ENCODE peak calls at places on chromosomes 6 and 20, in six cellular contexts. I, A, X, W, B and E are unnamed samples. For H3K4me1, the result is how much of the 10 kb centered on the place peaks cover.

GRCh38 chr6:136793348-136793747 is 1.1 kb upstream of the MAP3K5 start:
- DNase-seq in I (no peak), A (no peak), X (no peak), W (no peak), B (no peak), E (no peak)

GRCh38 chr6:105882071-105882803 is 203.9 kb upstream of the PRDM1 start:
- DNase-seq in I (no peak), A (no peak), X (no peak), W (no peak), B (no peak), E (no peak)

GRCh38 chr20:10217517-10218410 is 866 bp upstream of the SNAP25 start:
- DNase-seq in I (peak), A (no peak), X (no peak), W (no peak), B (no peak), E (no peak)

GRCh38 chr6:148465654-148466053 is 123.0 kb downstream of the SASH1 start:
- DNase-seq in I (no peak), A (no peak), X (no peak), W (no peak), B (no peak), E (no peak)

GRCh38 chr6:158666637-158667359 is 16.9 kb downstream of the SYTL3 start:
- DNase-seq in I (peak), A (no peak), X (no peak), W (no peak), B (no peak), E (no peak)

GRCh38 chr6:25442898-25443297 is 163.7 kb downstream of the CARMIL1 start:
- DNase-seq in I (no peak), A (no peak), X (no peak), W (no peak), B (no peak), E (no peak)

GRCh38 chr6:28725890-28726348 is 197.9 kb downstream of the TRIM27 start:
- DNase-seq in I (no peak), A (no peak), X (peak), W (no peak), B (peak), E (no peak)

GRCh38 chr6:169425628-169426370 is 172.2 kb upstream of the THBS2 start:
- DNase-seq in I (no peak), A (no peak), X (no peak), W (no peak), B (no peak), E (no peak)

GRCh38 chr20:54019127-54019526 is 51.3 kb downstream of the BCAS1 start:
- DNase-seq in I (no peak), A (no peak), X (no peak), W (no peak), B (no peak), E (no peak)

GRCh38 chr20:36267605-36268500 is 31.6 kb downstream of the AAR2 start:
- DNase-seq in I (peak), A (no peak), X (no peak), W (no peak), B (no peak), E (no peak)

GRCh38 chr6:148432405-148433195 is 90.0 kb downstream of the SASH1 start:
- DNase-seq in I (no peak), A (no peak), X (no peak), W (no peak), B (no peak), E (no peak)

GRCh38 chr20:62197321-62197720 is 14.5 kb downstream of the MTG2 start:
- DNase-seq in I (no peak), A (no peak), X (no peak), W (no peak), B (no peak), E (peak)

GRCh38 chr20:43305749-43306148 is 116.0 kb upstream of the PTPRT start:
- DNase-seq in I (no peak), A (no peak), X (no peak), W (no peak), B (no peak), E (no peak)

GRCh38 chr6:12034349-12034748 is 22.2 kb downstream of the HIVEP1 start:
- DNase-seq in I (no peak), A (no peak), X (no peak), W (no peak), B (no peak), E (no peak)

GRCh38 chr20:36974660-36975059 is 23.2 kb upstream of the SAMHD1 start:
- DNase-seq in I (no peak), A (no peak), X (no peak), W (no peak), B (no peak), E (no peak)

GRCh38 chr6:134480593-134480992 is 162.7 kb upstream of the SGK1 start:
- DNase-seq in I (no peak), A (no peak), X (no peak), W (no peak), B (no peak), E (no peak)

GRCh38 chr20:39576786-39577185 is 614.6 kb downstream of the DHX35 start:
- DNase-seq in I (no peak), A (no peak), X (no peak), W (no peak), B (no peak), E (no peak)

GRCh38 chr6:36927691-36928546 is 26.6 kb upstream of the PI16 start:
- DNase-seq in I (no peak), A (no peak), X (no peak), W (no peak), B (no peak), E (no peak)

GRCh38 chr6:139142267-139142666 is 7.4 kb downstream of the HECA start:
- DNase-seq in I (no peak), A (no peak), X (no peak), W (no peak), B (no peak), E (no peak)

GRCh38 chr20:24612799-24613775 is 143.7 kb downstream of the SYNDIG1 start:
- DNase-seq in I (peak), A (no peak), X (no peak), W (no peak), B (no peak), E (no peak)

GRCh38 chr20:34579936-34580587 is 21.5 kb downstream of the MAP1LC3A start:
- DNase-seq in I (no peak), A (no peak), X (no peak), W (peak), B (no peak), E (no peak)

GRCh38 chr6:168124161-168124560 is 45.1 kb upstream of the FRMD1 start:
- DNase-seq in I (no peak), A (no peak), X (no peak), W (no peak), B (no peak), E (no peak)

GRCh38 chr6:167748046-167748445 is 78.7 kb upstream of the AFDN start:
- DNase-seq in I (no peak), A (no peak), X (no peak), W (no peak), B (no peak), E (peak)

GRCh38 chr6:47680056-47680455 is 18.3 kb upstream of the ADGRF4 start:
- DNase-seq in I (no peak), A (no peak), X (no peak), W (no peak), B (no peak), E (no peak)

GRCh38 chr6:158506577-158506976 is 53.3 kb upstream of the TMEM181 start:
- DNase-seq in I (no peak), A (no peak), X (peak), W (no peak), B (peak), E (no peak)

GRCh38 chr6:27541212-27541931 is 68.5 kb upstream of the ZNF184 start:
- DNase-seq in I (no peak), A (peak), X (peak), W (no peak), B (no peak), E (no peak)

GRCh38 chr20:4880051-4880450 is 121.3 kb downstream of the SLC23A2 start:
- DNase-seq in I (no peak), A (no peak), X (no peak), W (no peak), B (no peak), E (no peak)

DNA sequence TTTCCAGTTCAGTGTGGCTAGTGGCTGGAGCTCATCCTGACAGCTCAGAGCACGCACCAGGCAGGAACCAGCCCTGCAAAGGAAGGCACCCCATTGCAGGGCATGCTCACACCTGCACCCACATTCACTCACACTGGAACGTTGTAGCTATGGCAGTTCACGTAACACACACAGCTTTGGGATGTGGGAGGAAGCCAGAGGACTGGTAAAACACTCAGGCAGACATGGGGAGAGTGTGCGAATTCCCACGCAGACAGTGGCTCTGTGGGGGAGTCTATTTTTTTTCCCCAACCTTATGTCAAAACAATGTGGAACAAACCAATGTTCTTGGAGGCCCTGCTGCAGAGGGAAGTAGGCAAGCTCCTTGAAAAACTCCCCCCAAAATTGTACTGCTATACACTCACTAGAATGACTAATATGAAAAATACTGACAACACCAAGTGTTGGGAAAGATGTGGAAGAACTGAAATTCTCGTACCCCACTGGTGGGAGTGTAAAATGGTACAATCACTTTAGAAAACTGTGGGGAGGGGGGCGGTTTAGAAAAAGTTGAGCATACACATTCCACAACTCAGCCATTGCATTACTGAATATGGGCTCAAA is 91.1 kb downstream of the PPP1R14C start:
- DNase-seq in I (no peak), A (no peak), X (no peak), W (no peak), B (no peak), E (no peak)
- H3K4me1 ChIP-seq in I (under half), A (under half), X (under half), W (under half), B (under half), E (under half)

DNA sequence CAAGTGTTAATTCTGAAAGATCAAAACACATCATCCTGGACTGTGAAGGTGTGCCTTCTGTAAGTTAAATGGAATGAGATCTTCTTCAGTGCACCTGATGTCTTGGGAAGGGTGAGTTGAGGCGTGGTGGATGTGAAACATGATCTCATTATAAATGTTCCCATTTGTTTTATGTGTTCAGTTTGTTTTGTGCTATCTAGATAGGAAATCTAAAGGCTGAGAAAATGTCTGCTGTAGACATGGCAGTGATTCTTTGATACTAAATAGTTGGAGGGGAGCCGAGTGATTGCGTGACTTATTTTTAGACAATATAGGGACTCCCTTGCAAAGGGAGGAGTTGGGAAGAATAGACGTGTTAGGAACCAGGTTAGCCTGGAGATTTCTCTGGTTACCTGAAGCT is 290.4 kb downstream of the SOX4 start:
- DNase-seq in I (no peak), A (no peak), X (no peak), W (no peak), B (no peak), E (no peak)
- TF ChIP-seq POLR2AphosphoS5 in I (no peak), A (no peak), X (no peak), W (no peak), B (no peak), E (no peak)

GRCh38 chr6:135722679-135723078 is 128.8 kb upstream of the PDE7B start:
- DNase-seq in I (no peak), A (peak), X (no peak), W (no peak), B (no peak), E (no peak)
- H3K4me3 ChIP-seq in I (no peak), A (no peak), X (no peak), W (no peak), B (no peak), E (no peak)

GRCh38 chr20:56664791-56665190 is 35.7 kb downstream of the TFAP2C start:
- DNase-seq in I (no peak), A (no peak), X (no peak), W (no peak), B (no peak), E (no peak)

GRCh38 chr20:56663660-56664059 is 34.6 kb downstream of the TFAP2C start:
- DNase-seq in I (no peak), A (no peak), X (no peak), W (no peak), B (no peak), E (no peak)

GRCh38 chr20:56665806-56666205 is 36.7 kb downstream of the TFAP2C start:
- DNase-seq in I (no peak), A (no peak), X (no peak), W (no peak), B (no peak), E (no peak)
- H3K4me1 ChIP-seq in I (under half), A (under half), X (under half), W (under half), B (under half), E (under half)

GRCh38 chr6:146090474-146090873 is 61.6 kb downstream of the GRM1 start:
- DNase-seq in I (no peak), A (no peak), X (no peak), W (no peak), B (no peak), E (no peak)

DNA sequence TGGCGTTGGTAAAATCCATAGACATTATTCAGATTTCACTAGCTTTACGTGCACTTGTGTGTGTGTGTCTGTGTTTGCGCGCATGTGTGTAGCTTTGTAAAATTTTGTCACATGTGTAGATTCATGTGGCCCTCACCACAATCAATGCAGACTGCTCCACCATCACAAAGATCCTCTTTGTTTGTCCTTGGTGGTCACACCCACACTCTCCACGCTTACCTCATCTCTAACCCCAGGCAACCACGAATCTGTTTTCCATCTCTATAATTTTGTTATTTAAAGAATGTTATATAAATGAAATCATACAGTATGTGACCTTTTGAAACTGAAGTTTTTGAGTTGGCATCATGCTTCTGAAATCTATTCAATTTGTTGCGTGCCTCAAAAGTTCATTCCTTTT is 58.5 kb downstream of the GRM1 start:
- DNase-seq in I (no peak), A (no peak), X (no peak), W (no peak), B (no peak), E (no peak)
- TF ChIP-seq POLR2AphosphoS5 in I (no peak), A (no peak), X (no peak), W (no peak), B (no peak), E (no peak)

GRCh38 chr6:41318648-41319565 is 16.5 kb upstream of the NCR2 start:
- DNase-seq in I (peak), A (peak), X (peak), W (peak), B (peak), E (peak)
- H3K4me3 ChIP-seq in I (peak), A (peak), X (peak), W (no peak), B (peak), E (peak)

DNA sequence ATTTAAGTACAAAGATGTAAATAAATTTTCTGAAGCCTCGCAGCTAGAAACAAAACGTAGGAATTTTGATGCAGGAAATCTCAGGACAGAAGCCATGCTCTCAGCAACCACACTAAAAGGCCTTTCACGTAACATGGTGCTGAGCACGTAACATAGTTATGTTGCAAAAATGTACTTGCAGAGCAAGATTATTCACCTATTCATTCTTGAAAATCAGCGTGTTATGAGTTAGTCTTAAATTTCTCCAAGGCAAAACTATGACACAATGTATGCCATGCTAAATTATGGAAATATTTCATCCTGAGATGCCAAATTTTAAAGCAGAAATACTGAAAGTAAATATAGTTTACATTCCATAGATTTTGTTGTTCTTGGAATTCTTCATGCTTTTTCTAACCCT is 179.7 kb upstream of the BMP5 start:
- DNase-seq in I (no peak), A (no peak), X (no peak), W (no peak), B (no peak), E (no peak)
- H3K4me1 ChIP-seq in I (under half), A (under half), X (under half), W (under half), B (under half), E (under half)

DNA sequence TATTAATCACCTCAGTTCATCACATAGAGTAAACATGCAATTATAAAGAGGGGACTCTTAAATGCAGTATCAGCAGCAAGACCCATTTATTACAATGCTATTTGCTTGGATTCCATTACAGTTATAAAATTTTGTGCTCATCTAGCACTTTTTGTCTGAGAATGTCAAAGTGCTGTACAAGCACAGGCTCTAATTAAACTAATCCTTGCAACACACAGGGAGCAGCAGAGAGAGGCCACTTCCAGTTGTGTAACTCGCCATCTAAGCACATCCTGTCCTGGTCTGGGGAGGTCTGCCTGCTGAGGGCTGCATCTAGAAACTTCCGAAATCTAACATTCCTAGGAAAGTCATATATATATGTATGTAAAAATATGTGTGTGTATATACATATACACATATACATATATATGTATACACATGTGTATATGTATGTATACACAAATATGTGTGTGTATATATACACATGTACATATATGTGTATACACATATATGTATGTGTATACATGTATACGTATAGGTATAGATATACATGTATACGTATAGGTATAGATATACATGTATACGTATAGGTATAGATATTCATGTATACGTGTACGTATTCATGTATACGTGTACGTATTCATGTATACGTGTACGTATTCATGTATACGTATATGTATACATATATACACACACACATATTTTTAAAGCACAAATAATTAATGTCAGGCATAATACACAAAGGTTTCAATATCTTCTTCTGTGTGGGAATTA is 136.4 kb upstream of the JARID2 start:
- DNase-seq in I (no peak), A (no peak), X (no peak), W (no peak), B (no peak), E (no peak)
- TF ChIP-seq POLR2AphosphoS5 in I (no peak), A (no peak), X (no peak), W (no peak), B (no peak), E (no peak)